ENCODE peak calls at places on chromosome 19, in ten cellular contexts. H, Z, A, S, R, C, E, U, Y and V are unnamed samples.

GRCh38 chr19:9917322-9917721 is 19.0 kb downstream of the OLFM2 start:
- DNase-seq in H (peak; percentile 35), Z (no peak), A (no peak), S (peak; percentile 36), R (no peak), C (peak; percentile 70), E (peak; percentile 47), U (peak; percentile 52), Y (peak; percentile 91), V (peak; percentile 33)

GRCh38 chr19:12965017-12965811 is 4.2 kb upstream of the DAND5 start:
- DNase-seq in H (peak; percentile 44), Z (peak; percentile 72), A (peak; percentile 84), S (peak; percentile 92), R (peak; percentile 92), C (peak; percentile 74), E (peak; percentile 86), U (peak; percentile 60), Y (peak; percentile 88), V (peak; percentile 59)

GRCh38 chr19:11464333-11465265 is 16.2 kb downstream of the ELAVL3 start:
- DNase-seq in H (peak; percentile 6), Z (no peak), A (no peak), S (no peak), R (no peak), C (no peak), E (no peak), U (no peak), Y (no peak), V (no peak)

GRCh38 chr19:44988896-44989563 is 12.2 kb upstream of the RELB start:
- DNase-seq in H (no peak), Z (peak; percentile 55), A (peak; percentile 45), S (peak; percentile 69), R (peak; percentile 82), C (peak; percentile 73), E (peak; percentile 73), U (peak; percentile 51), Y (peak; percentile 87), V (peak; percentile 18)

GRCh38 chr19:6357995-6358394 is 3.3 kb upstream of the CLPP start:
- DNase-seq in H (no peak), Z (no peak), A (no peak), S (no peak), R (no peak), C (no peak), E (no peak), U (peak; percentile 63), Y (no peak), V (no peak)

GRCh38 chr19:39813264-39813998 is 20.5 kb downstream of the DYRK1B start:
- DNase-seq in H (no peak), Z (no peak), A (no peak), S (no peak), R (no peak), C (no peak), E (no peak), U (no peak), Y (no peak), V (no peak)

GRCh38 chr19:54302252-54302651 is 10.7 kb downstream of the LILRA5 start:
- DNase-seq in H (no peak), Z (no peak), A (no peak), S (no peak), R (no peak), C (no peak), E (no peak), U (no peak), Y (no peak), V (no peak)

GRCh38 chr19:3932931-3933810 is at the start of gene NMRK2:
- DNase-seq in H (no peak), Z (no peak), A (peak; percentile 10), S (peak; percentile 34), R (no peak), C (no peak), E (no peak), U (no peak), Y (peak; percentile 92), V (no peak)

GRCh38 chr19:8866344-8866743 is 34.2 kb downstream of the MBD3L1 start:
- DNase-seq in H (no peak), Z (no peak), A (no peak), S (no peak), R (no peak), C (no peak), E (no peak), U (no peak), Y (no peak), V (no peak)

GRCh38 chr19:37077615-37077928 is 661 bp upstream of the ZNF420 start:
- DNase-seq in H (peak; percentile 0), Z (no peak), A (no peak), S (no peak), R (no peak), C (no peak), E (no peak), U (no peak), Y (no peak), V (no peak)

GRCh38 chr19:1251503-1252220 is 3.3 kb downstream of the MIDN start:
- DNase-seq in H (no peak), Z (peak; percentile 59), A (peak; percentile 48), S (peak; percentile 36), R (peak; percentile 85), C (no peak), E (no peak), U (no peak), Y (no peak), V (no peak)

GRCh38 chr19:10230155-10230903 is 802 bp downstream of the S1PR2 start:
- DNase-seq in H (no peak), Z (peak; percentile 63), A (no peak), S (peak; percentile 79), R (peak; percentile 66), C (peak; percentile 47), E (peak; percentile 56), U (no peak), Y (peak; percentile 87), V (peak; percentile 38)

GRCh38 chr19:30231408-30232318 is 140.5 kb upstream of the ZNF536 start:
- DNase-seq in H (no peak), Z (no peak), A (no peak), S (no peak), R (no peak), C (no peak), E (no peak), U (no peak), Y (no peak), V (no peak)

GRCh38 chr19:18291590-18292459 is 10.4 kb upstream of the JUND start:
- DNase-seq in H (no peak), Z (peak; percentile 75), A (peak; percentile 86), S (peak; percentile 73), R (peak; percentile 89), C (peak; percentile 83), E (peak; percentile 92), U (no peak), Y (peak; percentile 86), V (no peak)

GRCh38 chr19:5580116-5580515 is 12.4 kb upstream of the TINCR start:
- DNase-seq in H (no peak), Z (no peak), A (no peak), S (no peak), R (no peak), C (no peak), E (no peak), U (no peak), Y (no peak), V (peak; percentile 1)

GRCh38 chr19:46998445-46999142 is 21.0 kb upstream of the NPAS1 start:
- DNase-seq in H (no peak), Z (no peak), A (no peak), S (no peak), R (no peak), C (no peak), E (no peak), U (no peak), Y (no peak), V (no peak)

GRCh38 chr19:30567535-30568232 is 195.5 kb downstream of the ZNF536 start:
- DNase-seq in H (no peak), Z (no peak), A (no peak), S (peak; percentile 20), R (no peak), C (no peak), E (no peak), U (no peak), Y (no peak), V (no peak)

GRCh38 chr19:45632468-45633196 is 6.6 kb downstream of the EML2 start:
- DNase-seq in H (peak; percentile 80), Z (no peak), A (peak; percentile 57), S (peak; percentile 92), R (peak; percentile 80), C (peak; percentile 96), E (peak; percentile 70), U (peak; percentile 96), Y (peak; percentile 93), V (no peak)

GRCh38 chr19:30742539-30742938 is 370.4 kb downstream of the ZNF536 start:
- DNase-seq in H (no peak), Z (no peak), A (no peak), S (no peak), R (no peak), C (no peak), E (no peak), U (no peak), Y (peak; percentile 8), V (no peak)

GRCh38 chr19:37905936-37906867 is at the start of gene WDR87:
- DNase-seq in H (no peak), Z (peak; percentile 12), A (peak; percentile 28), S (peak; percentile 83), R (peak; percentile 73), C (peak; percentile 19), E (no peak), U (no peak), Y (peak; percentile 94), V (peak; percentile 88)

GRCh38 chr19:34432797-34433196 is 4.6 kb downstream of the UBA2 start:
- DNase-seq in H (no peak), Z (no peak), A (no peak), S (peak; percentile 10), R (no peak), C (no peak), E (peak; percentile 49), U (peak; percentile 49), Y (peak; percentile 2), V (no peak)

GRCh38 chr19:46040125-46040524 is 677 bp downstream of the IGFL4 start:
- DNase-seq in H (no peak), Z (no peak), A (no peak), S (no peak), R (no peak), C (no peak), E (no peak), U (no peak), Y (no peak), V (no peak)

GRCh38 chr19:5804516-5805464 is at the start of gene NRTN:
- DNase-seq in H (no peak), Z (peak; percentile 40), A (no peak), S (peak; percentile 63), R (peak; percentile 74), C (no peak), E (no peak), U (no peak), Y (peak; percentile 75), V (peak; percentile 28)

GRCh38 chr19:50717026-50717723 is 2.4 kb downstream of the SHANK1 start:
- DNase-seq in H (no peak), Z (no peak), A (no peak), S (peak; percentile 33), R (no peak), C (no peak), E (no peak), U (no peak), Y (no peak), V (no peak)

GRCh38 chr19:903266-903797 is 9.7 kb downstream of the R3HDM4 start:
- DNase-seq in H (no peak), Z (no peak), A (no peak), S (peak; percentile 71), R (no peak), C (no peak), E (no peak), U (no peak), Y (no peak), V (no peak)

GRCh38 chr19:49809155-49809986 is 3.7 kb downstream of the FUZ start:
- DNase-seq in H (no peak), Z (peak; percentile 29), A (peak; percentile 19), S (peak; percentile 61), R (peak; percentile 74), C (peak; percentile 58), E (peak; percentile 72), U (no peak), Y (peak; percentile 66), V (no peak)

GRCh38 chr19:45404557-45405434 is at the start of gene PPP1R13L:
- DNase-seq in H (peak; percentile 80), Z (no peak), A (peak; percentile 57), S (peak; percentile 73), R (peak; percentile 94), C (peak; percentile 89), E (peak; percentile 80), U (no peak), Y (peak; percentile 97), V (peak; percentile 81)

GRCh38 chr19:5613466-5613865 is 9.1 kb downstream of the SAFB2 start:
- DNase-seq in H (no peak), Z (no peak), A (no peak), S (no peak), R (no peak), C (no peak), E (no peak), U (no peak), Y (no peak), V (no peak)